ENCODE peak calls at places on chromosomes 13 and 19, in five cellular contexts. One of them, this sample, is unnamed. For H3K4me1 and H3K27me3, the result is how much of the 10 kb centered on the place peaks cover.

GRCh38 chr19:51064534-51065220 is at the start of gene KLK13:
- DNase-seq in tibial artery: no peak
- DNase-seq in hepatocyte: peak
- DNase-seq in ascending aorta: no peak
- DNase-seq in lower lobe of right lung: peak
- DNase-seq in this sample: no peak

GRCh38 chr13:101267656-101268055 is 148.7 kb downstream of the NALCN start:
- DNase-seq in tibial artery: no peak
- DNase-seq in hepatocyte: no peak
- DNase-seq in ascending aorta: no peak
- DNase-seq in lower lobe of right lung: no peak
- DNase-seq in this sample: no peak

GRCh38 chr13:100159584-100159983 is 70.7 kb downstream of the PCCA start:
- DNase-seq in tibial artery: no peak
- DNase-seq in hepatocyte: no peak
- DNase-seq in ascending aorta: no peak
- DNase-seq in lower lobe of right lung: no peak
- DNase-seq in this sample: no peak

GRCh38 chr13:61728468-61728867 is 312.8 kb upstream of the PCDH20 start:
- DNase-seq in tibial artery: no peak
- DNase-seq in hepatocyte: peak
- DNase-seq in ascending aorta: no peak
- DNase-seq in lower lobe of right lung: no peak
- DNase-seq in this sample: no peak

GRCh38 chr19:16496613-16496983 is 404 bp downstream of the C19orf44 start:
- DNase-seq in tibial artery: peak
- DNase-seq in hepatocyte: no peak
- DNase-seq in ascending aorta: peak
- DNase-seq in lower lobe of right lung: no peak
- DNase-seq in this sample: peak

GRCh38 chr13:111326621-111326965 is 6.2 kb downstream of the TEX29 start:
- DNase-seq in tibial artery: no peak
- DNase-seq in hepatocyte: no peak
- DNase-seq in ascending aorta: peak
- DNase-seq in lower lobe of right lung: no peak
- DNase-seq in this sample: no peak

GRCh38 chr13:99298056-99298455 is 9.1 kb downstream of the GPR183 start:
- DNase-seq in tibial artery: no peak
- DNase-seq in hepatocyte: no peak
- DNase-seq in ascending aorta: no peak
- DNase-seq in lower lobe of right lung: no peak
- DNase-seq in this sample: no peak

GRCh38 chr13:82740442-82740841 is 1141.8 kb downstream of the SLITRK1 start:
- DNase-seq in tibial artery: no peak
- DNase-seq in hepatocyte: no peak
- DNase-seq in ascending aorta: no peak
- DNase-seq in lower lobe of right lung: no peak
- DNase-seq in this sample: no peak

GRCh38 chr13:30141773-30142501 is 165.4 kb downstream of the KATNAL1 start:
- DNase-seq in tibial artery: no peak
- DNase-seq in hepatocyte: no peak
- DNase-seq in ascending aorta: no peak
- DNase-seq in lower lobe of right lung: no peak
- DNase-seq in this sample: no peak

GRCh38 chr13:73000027-73000674 is 58.7 kb upstream of the KLF5 start:
- DNase-seq in tibial artery: no peak
- DNase-seq in hepatocyte: peak
- DNase-seq in ascending aorta: no peak
- DNase-seq in lower lobe of right lung: no peak
- DNase-seq in this sample: no peak

GRCh38 chr13:48266967-48267639 is 34.1 kb downstream of the ITM2B start:
- DNase-seq in tibial artery: no peak
- DNase-seq in hepatocyte: no peak
- DNase-seq in ascending aorta: no peak
- DNase-seq in lower lobe of right lung: no peak
- DNase-seq in this sample: no peak

GRCh38 chr13:50589139-50589538 is 254.4 kb downstream of the DLEU7 start:
- DNase-seq in tibial artery: no peak
- DNase-seq in hepatocyte: peak
- DNase-seq in ascending aorta: no peak
- DNase-seq in lower lobe of right lung: no peak
- DNase-seq in this sample: no peak

GRCh38 chr13:110150384-110151091 is 156.4 kb downstream of the COL4A1 start:
- DNase-seq in tibial artery: no peak
- DNase-seq in hepatocyte: no peak
- DNase-seq in ascending aorta: peak
- DNase-seq in lower lobe of right lung: no peak
- DNase-seq in this sample: no peak

GRCh38 chr19:7500811-7501450 is 12.1 kb upstream of the PEX11G start:
- DNase-seq in tibial artery: no peak
- DNase-seq in hepatocyte: peak
- DNase-seq in ascending aorta: no peak
- DNase-seq in lower lobe of right lung: peak
- DNase-seq in this sample: no peak

GRCh38 chr13:114068723-114069322 is 63.6 kb downstream of the RASA3 start:
- DNase-seq in tibial artery: peak
- DNase-seq in hepatocyte: no peak
- DNase-seq in ascending aorta: no peak
- DNase-seq in lower lobe of right lung: no peak
- DNase-seq in this sample: no peak

GRCh38 chr19:18848860-18849661 is 17.3 kb downstream of the UPF1 start:
- DNase-seq in tibial artery: peak
- DNase-seq in hepatocyte: no peak
- DNase-seq in ascending aorta: peak
- DNase-seq in lower lobe of right lung: peak
- DNase-seq in this sample: peak

GRCh38 chr13:30053904-30054303 is 203.5 kb upstream of the UBL3 start:
- DNase-seq in tibial artery: no peak
- DNase-seq in hepatocyte: no peak
- DNase-seq in ascending aorta: no peak
- DNase-seq in lower lobe of right lung: no peak
- DNase-seq in this sample: no peak

GRCh38 chr13:50268500-50268899 is 253.3 kb downstream of the KCNRG start:
- DNase-seq in tibial artery: no peak
- DNase-seq in hepatocyte: no peak
- DNase-seq in ascending aorta: no peak
- DNase-seq in lower lobe of right lung: no peak
- DNase-seq in this sample: no peak

GRCh38 chr19:42140125-42140754 is 8.0 kb upstream of the POU2F2 start:
- DNase-seq in tibial artery: no peak
- DNase-seq in hepatocyte: peak
- DNase-seq in ascending aorta: no peak
- DNase-seq in lower lobe of right lung: peak
- DNase-seq in this sample: no peak

GRCh38 chr19:48249502-48250014 is 6.2 kb downstream of the CARD8 start:
- DNase-seq in tibial artery: peak
- DNase-seq in hepatocyte: no peak
- DNase-seq in ascending aorta: peak
- DNase-seq in lower lobe of right lung: peak
- DNase-seq in this sample: no peak

GRCh38 chr13:107867701-107868661 is 347.4 kb downstream of the LIG4 start:
- DNase-seq in tibial artery: no peak
- DNase-seq in hepatocyte: peak
- DNase-seq in ascending aorta: no peak
- DNase-seq in lower lobe of right lung: no peak
- DNase-seq in this sample: no peak

GRCh38 chr13:40692946-40693345 is 26.5 kb upstream of the FOXO1 start:
- DNase-seq in tibial artery: no peak
- DNase-seq in hepatocyte: no peak
- DNase-seq in ascending aorta: no peak
- DNase-seq in lower lobe of right lung: no peak
- DNase-seq in this sample: no peak

GRCh38 chr13:26604784-26605183 is 47.3 kb downstream of the WASF3 start:
- DNase-seq in tibial artery: peak
- DNase-seq in hepatocyte: no peak
- DNase-seq in ascending aorta: peak
- DNase-seq in lower lobe of right lung: peak
- DNase-seq in this sample: no peak

GRCh38 chr13:86608739-86609138 is 809.5 kb upstream of the SLITRK6 start:
- DNase-seq in tibial artery: no peak
- DNase-seq in hepatocyte: no peak
- DNase-seq in ascending aorta: no peak
- DNase-seq in lower lobe of right lung: no peak
- DNase-seq in this sample: no peak

GRCh38 chr13:84870190-84870589 is 929.0 kb downstream of the SLITRK6 start:
- DNase-seq in tibial artery: no peak
- DNase-seq in hepatocyte: no peak
- DNase-seq in ascending aorta: no peak
- DNase-seq in lower lobe of right lung: no peak
- DNase-seq in this sample: no peak

GRCh38 chr19:35524181-35524838 is 3.8 kb downstream of the SBSN start:
- DNase-seq in tibial artery: no peak
- DNase-seq in hepatocyte: no peak
- DNase-seq in ascending aorta: no peak
- DNase-seq in lower lobe of right lung: no peak
- DNase-seq in this sample: no peak
- H3K27ac ChIP-seq in tibial artery: no peak
- H3K27ac ChIP-seq in hepatocyte: no peak
- H3K27ac ChIP-seq in ascending aorta: no peak
- H3K27ac ChIP-seq in lower lobe of right lung: no peak
- H3K27ac ChIP-seq in this sample: no peak

DNA sequence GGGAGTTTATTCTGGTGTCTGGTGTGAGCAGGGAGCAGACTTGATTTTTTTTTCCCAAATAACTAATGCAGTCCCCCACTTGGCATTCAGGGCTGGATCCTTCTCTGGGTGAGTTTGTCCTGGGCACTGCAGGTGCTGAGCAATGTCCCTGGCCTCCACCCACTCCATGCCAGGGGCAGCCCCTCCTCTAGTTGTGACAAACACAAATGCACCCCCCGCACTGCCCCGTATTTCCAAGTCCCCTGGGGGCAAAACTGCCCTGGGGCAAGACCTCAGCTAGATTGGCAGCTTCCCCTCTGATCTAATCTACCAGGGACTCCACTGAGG is 6.4 kb downstream of the MOB3A start:
- DNase-seq in tibial artery: no peak
- DNase-seq in hepatocyte: no peak
- DNase-seq in ascending aorta: no peak
- DNase-seq in lower lobe of right lung: no peak
- DNase-seq in this sample: no peak
- H3K4me1 ChIP-seq in tibial artery: half or more
- H3K4me1 ChIP-seq in hepatocyte: under half
- H3K4me1 ChIP-seq in ascending aorta: under half
- H3K4me1 ChIP-seq in lower lobe of right lung: half or more
- H3K4me1 ChIP-seq in this sample: half or more

GRCh38 chr19:30252214-30252613 is 120.0 kb upstream of the ZNF536 start:
- DNase-seq in tibial artery: no peak
- DNase-seq in hepatocyte: no peak
- DNase-seq in ascending aorta: no peak
- DNase-seq in lower lobe of right lung: no peak
- DNase-seq in this sample: no peak
- H3K27me3 ChIP-seq in tibial artery: under half
- H3K27me3 ChIP-seq in hepatocyte: under half
- H3K27me3 ChIP-seq in ascending aorta: under half
- H3K27me3 ChIP-seq in lower lobe of right lung: under half
- H3K27me3 ChIP-seq in this sample: under half

GRCh38 chr13:93603043-93603442 is 376.4 kb downstream of the GPC6 start:
- DNase-seq in tibial artery: no peak
- DNase-seq in hepatocyte: no peak
- DNase-seq in ascending aorta: peak
- DNase-seq in lower lobe of right lung: no peak
- DNase-seq in this sample: peak
- H3K27ac ChIP-seq in tibial artery: no peak
- H3K27ac ChIP-seq in hepatocyte: no peak
- H3K27ac ChIP-seq in ascending aorta: no peak
- H3K27ac ChIP-seq in lower lobe of right lung: no peak
- H3K27ac ChIP-seq in this sample: no peak